ENCODE peak calls at places on chromosomes 5 and 9, in eight cellular contexts. W is activated T-helper 1 cell treated with anti-CD3 and anti-CD28 coated beads, Interleukin-12 subunit alpha, Interleukin-12 subunit beta, Interleukin-2, Interleukin-4 antibody, amounts not matched to agents 30 ng/mL and 10 ng/mL and 1 ng/mL, durations not matched to agents 14 hours and 24 hours and 36 hours; R is fibroblast of the conjunctiva; L is caudate nucleus; Y is gastrocnemius medialis; F is fibroblast of pulmonary artery; Z is substantia nigra; U is GDM1. S is an unnamed sample.

GRCh38 chr5:127312131-127312530 is 21.5 kb downstream of the MEGF10 start:
- DNase-seq in W (no peak), R (no peak), L (no peak), Y (no peak), F (no peak), Z (no peak), U (no peak), S (no peak)

GRCh38 chr5:135460246-135461033 is 8.3 kb upstream of the TIFAB start:
- DNase-seq in W (no peak), R (no peak), L (no peak), Y (no peak), F (no peak), Z (no peak), U (no peak), S (no peak)

GRCh38 chr5:37214550-37214949 is 34.6 kb downstream of the CPLANE1 start:
- DNase-seq in W (no peak), R (no peak), L (no peak), Y (no peak), F (no peak), Z (no peak), U (no peak), S (no peak)

GRCh38 chr5:72063219-72063819 is 44.0 kb upstream of the MAP1B start:
- DNase-seq in W (no peak), R (no peak), L (no peak), Y (no peak), F (peak), Z (no peak), U (no peak), S (no peak)

GRCh38 chr5:174045470-174046025 is at the start of gene NSG2:
- DNase-seq in W (peak), R (peak), L (peak), Y (peak), F (peak), Z (peak), U (peak), S (peak)

GRCh38 chr5:36392818-36393217 is 91.1 kb upstream of the RANBP3L start:
- DNase-seq in W (no peak), R (no peak), L (no peak), Y (no peak), F (peak), Z (no peak), U (no peak), S (no peak)

GRCh38 chr9:96274939-96275338 is 27.0 kb downstream of the HSD17B3 start:
- DNase-seq in W (no peak), R (no peak), L (no peak), Y (no peak), F (no peak), Z (no peak), U (no peak), S (no peak)

GRCh38 chr5:131226899-131227298 is 37.0 kb upstream of the CDC42SE2 start:
- DNase-seq in W (no peak), R (no peak), L (no peak), Y (no peak), F (no peak), Z (no peak), U (no peak), S (no peak)

GRCh38 chr5:36957953-36958559 is 81.5 kb downstream of the NIPBL start:
- DNase-seq in W (no peak), R (no peak), L (no peak), Y (no peak), F (no peak), Z (no peak), U (no peak), S (no peak)

GRCh38 chr5:68565427-68565826 is 349.9 kb downstream of the PIK3R1 start:
- DNase-seq in W (no peak), R (no peak), L (no peak), Y (no peak), F (no peak), Z (no peak), U (no peak), S (no peak)

GRCh38 chr5:14490309-14490711 is 91.3 kb upstream of the OTULINL start:
- DNase-seq in W (no peak), R (no peak), L (no peak), Y (no peak), F (no peak), Z (no peak), U (peak), S (peak)

GRCh38 chr5:44774279-44774880 is 34.4 kb upstream of the MRPS30 start:
- DNase-seq in W (no peak), R (peak), L (no peak), Y (no peak), F (peak), Z (no peak), U (no peak), S (no peak)

GRCh38 chr9:120929392-120929791 is 2.8 kb upstream of the TRAF1 start:
- DNase-seq in W (no peak), R (no peak), L (no peak), Y (no peak), F (no peak), Z (no peak), U (no peak), S (no peak)

GRCh38 chr9:111627260-111627963 is 3.7 kb upstream of the DNAJC25 start:
- DNase-seq in W (no peak), R (no peak), L (no peak), Y (no peak), F (no peak), Z (no peak), U (no peak), S (no peak)

GRCh38 chr9:138015021-138015829 is 137.6 kb downstream of the CACNA1B start:
- DNase-seq in W (no peak), R (no peak), L (no peak), Y (no peak), F (no peak), Z (no peak), U (no peak), S (no peak)